ENCODE peak calls at places on chromosome 1, in four cellular contexts. U, P, R and W are unnamed samples.

GRCh38 chr1:204791453-204792366 is 79.0 kb upstream of the NFASC start:
- DNase-seq in U (peak; percentile 65), P (peak; percentile 65), R (peak; percentile 22), W (peak; percentile 21)

GRCh38 chr1:66397192-66397591 is 136.8 kb upstream of the SGIP1 start:
- DNase-seq in U (no peak), P (no peak), R (no peak), W (no peak)

GRCh38 chr1:218809625-218810024 is 364.1 kb upstream of the LYPLAL1 start:
- DNase-seq in U (no peak), P (peak; percentile 37), R (peak; percentile 70), W (no peak)

GRCh38 chr1:164703971-164704411 is 145.0 kb downstream of the PBX1 start:
- DNase-seq in U (no peak), P (no peak), R (no peak), W (peak; percentile 80)

GRCh38 chr1:147641291-147641690 is 29.0 kb downstream of the ACP6 start:
- DNase-seq in U (no peak), P (no peak), R (no peak), W (no peak)

GRCh38 chr1:84598418-84598817 is 24.2 kb upstream of the CTBS start:
- DNase-seq in U (peak; percentile 36), P (no peak), R (peak; percentile 80), W (no peak)

GRCh38 chr1:36511804-36512798 is 29.4 kb upstream of the CSF3R start:
- DNase-seq in U (peak; percentile 12), P (peak; percentile 22), R (no peak), W (no peak)

GRCh38 chr1:153404768-153405167 is 11.6 kb upstream of the S100A7A start:
- DNase-seq in U (no peak), P (peak; percentile 4), R (no peak), W (no peak)

GRCh38 chr1:30191154-30191702 is 532.2 kb downstream of the MATN1 start:
- DNase-seq in U (peak; percentile 51), P (peak; percentile 33), R (peak; percentile 85), W (no peak)

GRCh38 chr1:62676606-62677356 is 11.4 kb downstream of the DOCK7 start:
- DNase-seq in U (peak; percentile 13), P (peak; percentile 54), R (peak; percentile 55), W (no peak)

GRCh38 chr1:17865912-17866311 is 110.8 kb downstream of the ACTL8 start:
- DNase-seq in U (no peak), P (no peak), R (no peak), W (no peak)

GRCh38 chr1:36224537-36225297 is 474 bp downstream of the THRAP3 start:
- DNase-seq in U (peak; percentile 89), P (peak; percentile 90), R (peak; percentile 80), W (peak; percentile 78)

GRCh38 chr1:26035959-26036755 is 9.8 kb downstream of the SLC30A2 start:
- DNase-seq in U (peak; percentile 67), P (peak; percentile 68), R (no peak), W (no peak)
- TF ChIP-seq CTCF in U (peak; percentile 93), P (peak; percentile 99), R (peak; percentile 78), W (peak; percentile 88)

GRCh38 chr1:112737573-112737972 is 22.4 kb upstream of the PPM1J start:
- DNase-seq in U (no peak), P (no peak), R (no peak), W (no peak)

GRCh38 chr1:112744019-112744578 is 29.0 kb upstream of the PPM1J start:
- DNase-seq in U (peak; percentile 53), P (peak; percentile 54), R (peak; percentile 49), W (no peak)

GRCh38 chr1:112748396-112748795 is 33.3 kb upstream of the PPM1J start:
- DNase-seq in U (no peak), P (no peak), R (no peak), W (no peak)

GRCh38 chr1:112743174-112744018 is 28.3 kb upstream of the PPM1J start:
- DNase-seq in U (peak; percentile 19), P (peak; percentile 36), R (peak; percentile 13), W (no peak)
- H3K4me3 ChIP-seq in U (peak overlapping the region; percentile 46), P (peak overlapping the region; percentile 22), R (peak overlapping the region; percentile 51), W (no peak overlapping the region)

GRCh38 chr1:111556318-111557037 is 53.0 kb upstream of the ADORA3 start:
- DNase-seq in U (no peak), P (no peak), R (no peak), W (no peak)
- TF ChIP-seq CTCF in U (no peak), P (no peak), R (no peak), W (no peak)

GRCh38 chr1:37947364-37947763 is 511 bp upstream of the INPP5B start:
- DNase-seq in U (no peak), P (no peak), R (no peak), W (no peak)

GRCh38 chr1:37945743-37946702 is 830 bp downstream of the INPP5B start:
- DNase-seq in U (peak; percentile 98), P (peak; percentile 93), R (peak; percentile 82), W (no peak)

GRCh38 chr1:37944816-37945215 is 2.0 kb downstream of the INPP5B start:
- DNase-seq in U (no peak), P (no peak), R (no peak), W (no peak)

GRCh38 chr1:37946703-37947360 is at the start of gene INPP5B:
- DNase-seq in U (peak; percentile 95), P (peak; percentile 90), R (peak; percentile 77), W (no peak)

GRCh38 chr1:37944091-37944763 is 2.6 kb downstream of the INPP5B start:
- DNase-seq in U (peak; percentile 69), P (peak; percentile 28), R (peak; percentile 65), W (no peak)
- H3K4me3 ChIP-seq in U (no peak overlapping the region), P (no peak overlapping the region), R (no peak overlapping the region), W (no peak overlapping the region)

DNA sequence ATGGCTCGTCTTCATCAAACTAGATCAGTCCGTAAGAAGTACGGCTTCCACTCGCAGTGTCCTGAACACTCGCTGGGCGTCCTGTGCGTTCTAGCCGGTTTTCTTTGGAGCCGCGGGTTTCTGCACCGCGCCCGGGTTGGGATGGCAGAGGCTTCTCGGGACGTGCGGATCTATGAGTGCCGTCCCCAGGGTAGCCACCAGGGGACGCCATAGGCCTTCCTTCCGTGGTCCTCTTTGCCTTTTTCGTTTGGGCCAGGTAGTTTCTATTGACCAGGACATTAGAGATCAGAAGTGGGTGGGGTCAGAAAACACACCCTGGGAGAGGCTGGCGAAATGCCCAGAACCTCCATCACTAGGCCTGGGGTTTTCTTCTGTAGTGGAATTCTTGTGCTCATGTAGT is 273.8 kb downstream of the FAM72C start:
- DNase-seq in U (peak; percentile 7), P (peak; percentile 6), R (no peak), W (no peak)
- TF ChIP-seq CTCF in U (peak; percentile 53), P (peak; percentile 55), R (no peak), W (peak; percentile 77)

GRCh38 chr1:12549460-12550349 is 68.3 kb downstream of the DHRS3 start:
- DNase-seq in U (peak; percentile 98), P (peak; percentile 92), R (peak; percentile 98), W (no peak)
- H3K4me3 ChIP-seq in U (no peak overlapping the region), P (no peak overlapping the region), R (no peak overlapping the region), W (no peak overlapping the region)

DNA sequence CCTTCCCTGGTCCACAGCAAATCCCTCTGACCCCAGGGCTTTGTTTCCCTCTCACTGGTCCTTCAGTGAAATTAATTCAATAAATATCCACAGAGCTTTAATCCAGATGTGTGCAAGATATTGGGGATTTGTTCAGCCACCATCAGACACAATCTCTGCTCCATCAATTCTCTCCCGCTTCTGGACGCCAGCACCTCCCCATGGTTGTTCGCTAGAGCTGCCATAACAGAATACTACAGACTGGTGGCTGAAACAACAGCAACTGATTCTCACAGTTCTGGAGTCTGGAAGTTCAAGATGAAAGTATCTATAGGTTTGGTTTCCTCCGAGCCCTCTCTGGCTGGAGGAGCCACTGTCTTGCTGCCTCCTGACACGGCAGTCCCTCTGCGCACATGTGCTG is 303.9 kb downstream of the SMYD3 start:
- DNase-seq in U (no peak), P (no peak), R (no peak), W (no peak)
- TF ChIP-seq CTCF in U (no peak), P (no peak), R (no peak), W (no peak)